ENCODE peak calls at places on chromosomes 2 and 18, in seven cellular contexts. One of them, this sample, is unnamed.

GRCh38 chr2:143878131-143878530 is 641.8 kb downstream of the ZEB2 start:
- DNase-seq in HAP-1: no peak
- DNase-seq in Daoy: no peak
- DNase-seq in hippocampal formation: no peak
- DNase-seq in activated naive CD8-positive, alpha-beta T cell treated with anti-CD3 and anti-CD28 coated beads, Interleukin-2, amount 50 U/mL, for 24 hours: no peak
- DNase-seq in activated T-cell treated with anti-CD3 and anti-CD28 coated beads for 24 hours: no peak
- DNase-seq in Ammon's horn: no peak
- DNase-seq in this sample: no peak

GRCh38 chr2:237450583-237450982 is 36.5 kb upstream of the MLPH start:
- DNase-seq in hippocampal formation: no peak
- DNase-seq in activated T-cell treated with anti-CD3 and anti-CD28 coated beads for 24 hours: no peak
- DNase-seq in activated naive CD8-positive, alpha-beta T cell treated with anti-CD3 and anti-CD28 coated beads, Interleukin-2, amount 50 U/mL, for 24 hours: no peak
- DNase-seq in Daoy: no peak
- DNase-seq in Ammon's horn: no peak
- DNase-seq in HAP-1: no peak
- DNase-seq in this sample: no peak

GRCh38 chr18:21489919-21490495 is 110.5 kb downstream of the ESCO1 start:
- DNase-seq in activated T-cell treated with anti-CD3 and anti-CD28 coated beads for 24 hours: no peak
- DNase-seq in Daoy: no peak
- DNase-seq in activated naive CD8-positive, alpha-beta T cell treated with anti-CD3 and anti-CD28 coated beads, Interleukin-2, amount 50 U/mL, for 24 hours: no peak
- DNase-seq in hippocampal formation: no peak
- DNase-seq in Ammon's horn: no peak
- DNase-seq in HAP-1: no peak
- DNase-seq in this sample: no peak

GRCh38 chr2:238202326-238203103 is 980 bp downstream of the ILKAP start:
- DNase-seq in activated naive CD8-positive, alpha-beta T cell treated with anti-CD3 and anti-CD28 coated beads, Interleukin-2, amount 50 U/mL, for 24 hours: peak
- DNase-seq in Daoy: no peak
- DNase-seq in hippocampal formation: no peak
- DNase-seq in activated T-cell treated with anti-CD3 and anti-CD28 coated beads for 24 hours: no peak
- DNase-seq in HAP-1: no peak
- DNase-seq in Ammon's horn: no peak
- DNase-seq in this sample: peak

GRCh38 chr18:28005164-28005563 is 171.8 kb downstream of the CDH2 start:
- DNase-seq in Ammon's horn: peak
- DNase-seq in activated T-cell treated with anti-CD3 and anti-CD28 coated beads for 24 hours: no peak
- DNase-seq in HAP-1: no peak
- DNase-seq in hippocampal formation: peak
- DNase-seq in activated naive CD8-positive, alpha-beta T cell treated with anti-CD3 and anti-CD28 coated beads, Interleukin-2, amount 50 U/mL, for 24 hours: no peak
- DNase-seq in Daoy: no peak
- DNase-seq in this sample: no peak

GRCh38 chr2:122988395-122989221 is 1036.5 kb upstream of the CNTNAP5 start:
- DNase-seq in activated naive CD8-positive, alpha-beta T cell treated with anti-CD3 and anti-CD28 coated beads, Interleukin-2, amount 50 U/mL, for 24 hours: no peak
- DNase-seq in HAP-1: peak
- DNase-seq in activated T-cell treated with anti-CD3 and anti-CD28 coated beads for 24 hours: no peak
- DNase-seq in Ammon's horn: no peak
- DNase-seq in hippocampal formation: no peak
- DNase-seq in Daoy: no peak
- DNase-seq in this sample: no peak

GRCh38 chr2:150076281-150076680 is 411.2 kb downstream of the RND3 start:
- DNase-seq in HAP-1: no peak
- DNase-seq in activated T-cell treated with anti-CD3 and anti-CD28 coated beads for 24 hours: no peak
- DNase-seq in hippocampal formation: no peak
- DNase-seq in Daoy: peak
- DNase-seq in Ammon's horn: no peak
- DNase-seq in activated naive CD8-positive, alpha-beta T cell treated with anti-CD3 and anti-CD28 coated beads, Interleukin-2, amount 50 U/mL, for 24 hours: no peak
- DNase-seq in this sample: peak

GRCh38 chr18:78128004-78128403 is 851.6 kb upstream of the SALL3 start:
- DNase-seq in hippocampal formation: no peak
- DNase-seq in Ammon's horn: no peak
- DNase-seq in Daoy: no peak
- DNase-seq in HAP-1: no peak
- DNase-seq in activated T-cell treated with anti-CD3 and anti-CD28 coated beads for 24 hours: no peak
- DNase-seq in activated naive CD8-positive, alpha-beta T cell treated with anti-CD3 and anti-CD28 coated beads, Interleukin-2, amount 50 U/mL, for 24 hours: no peak
- DNase-seq in this sample: no peak

GRCh38 chr2:206802654-206803514 is 37.5 kb downstream of the FASTKD2 start:
- DNase-seq in activated T-cell treated with anti-CD3 and anti-CD28 coated beads for 24 hours: no peak
- DNase-seq in Daoy: no peak
- DNase-seq in HAP-1: no peak
- DNase-seq in activated naive CD8-positive, alpha-beta T cell treated with anti-CD3 and anti-CD28 coated beads, Interleukin-2, amount 50 U/mL, for 24 hours: no peak
- DNase-seq in Ammon's horn: no peak
- DNase-seq in hippocampal formation: no peak
- DNase-seq in this sample: no peak

GRCh38 chr18:7459851-7460774 is 107.0 kb upstream of the PTPRM start:
- DNase-seq in Ammon's horn: peak
- DNase-seq in HAP-1: no peak
- DNase-seq in activated naive CD8-positive, alpha-beta T cell treated with anti-CD3 and anti-CD28 coated beads, Interleukin-2, amount 50 U/mL, for 24 hours: no peak
- DNase-seq in hippocampal formation: peak
- DNase-seq in activated T-cell treated with anti-CD3 and anti-CD28 coated beads for 24 hours: no peak
- DNase-seq in Daoy: no peak
- DNase-seq in this sample: no peak

GRCh38 chr18:34929336-34929780 is 111.9 kb upstream of the MAPRE2 start:
- DNase-seq in Ammon's horn: no peak
- DNase-seq in activated naive CD8-positive, alpha-beta T cell treated with anti-CD3 and anti-CD28 coated beads, Interleukin-2, amount 50 U/mL, for 24 hours: no peak
- DNase-seq in HAP-1: no peak
- DNase-seq in activated T-cell treated with anti-CD3 and anti-CD28 coated beads for 24 hours: no peak
- DNase-seq in Daoy: peak
- DNase-seq in hippocampal formation: no peak
- DNase-seq in this sample: peak

GRCh38 chr2:47031909-47032668 is 116.5 kb upstream of the MCFD2 start:
- DNase-seq in hippocampal formation: no peak
- DNase-seq in Daoy: no peak
- DNase-seq in HAP-1: no peak
- DNase-seq in activated naive CD8-positive, alpha-beta T cell treated with anti-CD3 and anti-CD28 coated beads, Interleukin-2, amount 50 U/mL, for 24 hours: no peak
- DNase-seq in Ammon's horn: no peak
- DNase-seq in activated T-cell treated with anti-CD3 and anti-CD28 coated beads for 24 hours: no peak
- DNase-seq in this sample: peak

GRCh38 chr2:174158003-174158402 is 90.3 kb downstream of the OLA1 start:
- DNase-seq in HAP-1: peak
- DNase-seq in Ammon's horn: peak
- DNase-seq in activated naive CD8-positive, alpha-beta T cell treated with anti-CD3 and anti-CD28 coated beads, Interleukin-2, amount 50 U/mL, for 24 hours: peak
- DNase-seq in activated T-cell treated with anti-CD3 and anti-CD28 coated beads for 24 hours: no peak
- DNase-seq in Daoy: peak
- DNase-seq in hippocampal formation: peak
- DNase-seq in this sample: peak

GRCh38 chr18:34773961-34774754 is 64.1 kb downstream of the DTNA start:
- DNase-seq in Daoy: peak
- DNase-seq in Ammon's horn: peak
- DNase-seq in HAP-1: no peak
- DNase-seq in activated T-cell treated with anti-CD3 and anti-CD28 coated beads for 24 hours: no peak
- DNase-seq in activated naive CD8-positive, alpha-beta T cell treated with anti-CD3 and anti-CD28 coated beads, Interleukin-2, amount 50 U/mL, for 24 hours: no peak
- DNase-seq in hippocampal formation: peak
- DNase-seq in this sample: peak

GRCh38 chr2:237935740-237936452 is 30.9 kb upstream of the UBE2F start:
- DNase-seq in hippocampal formation: no peak
- DNase-seq in HAP-1: no peak
- DNase-seq in activated naive CD8-positive, alpha-beta T cell treated with anti-CD3 and anti-CD28 coated beads, Interleukin-2, amount 50 U/mL, for 24 hours: no peak
- DNase-seq in Daoy: no peak
- DNase-seq in activated T-cell treated with anti-CD3 and anti-CD28 coated beads for 24 hours: no peak
- DNase-seq in Ammon's horn: no peak
- DNase-seq in this sample: no peak

GRCh38 chr18:41486581-41486980 is 468.5 kb upstream of the PIK3C3 start:
- DNase-seq in Daoy: no peak
- DNase-seq in activated naive CD8-positive, alpha-beta T cell treated with anti-CD3 and anti-CD28 coated beads, Interleukin-2, amount 50 U/mL, for 24 hours: no peak
- DNase-seq in hippocampal formation: no peak
- DNase-seq in Ammon's horn: no peak
- DNase-seq in activated T-cell treated with anti-CD3 and anti-CD28 coated beads for 24 hours: no peak
- DNase-seq in HAP-1: no peak
- DNase-seq in this sample: no peak

GRCh38 chr2:127137225-127137624 is 30.3 kb upstream of the BIN1 start:
- DNase-seq in Ammon's horn: no peak
- DNase-seq in Daoy: no peak
- DNase-seq in activated T-cell treated with anti-CD3 and anti-CD28 coated beads for 24 hours: no peak
- DNase-seq in HAP-1: no peak
- DNase-seq in activated naive CD8-positive, alpha-beta T cell treated with anti-CD3 and anti-CD28 coated beads, Interleukin-2, amount 50 U/mL, for 24 hours: no peak
- DNase-seq in hippocampal formation: no peak
- DNase-seq in this sample: no peak

GRCh38 chr18:9705183-9705864 is 2.8 kb upstream of the RAB31 start:
- DNase-seq in activated T-cell treated with anti-CD3 and anti-CD28 coated beads for 24 hours: no peak
- DNase-seq in HAP-1: no peak
- DNase-seq in Daoy: peak
- DNase-seq in Ammon's horn: no peak
- DNase-seq in hippocampal formation: no peak
- DNase-seq in activated naive CD8-positive, alpha-beta T cell treated with anti-CD3 and anti-CD28 coated beads, Interleukin-2, amount 50 U/mL, for 24 hours: no peak
- DNase-seq in this sample: peak

GRCh38 chr2:142965464-142965863 is 88.0 kb downstream of the KYNU start:
- DNase-seq in activated naive CD8-positive, alpha-beta T cell treated with anti-CD3 and anti-CD28 coated beads, Interleukin-2, amount 50 U/mL, for 24 hours: no peak
- DNase-seq in Ammon's horn: no peak
- DNase-seq in HAP-1: no peak
- DNase-seq in Daoy: no peak
- DNase-seq in hippocampal formation: no peak
- DNase-seq in activated T-cell treated with anti-CD3 and anti-CD28 coated beads for 24 hours: no peak
- DNase-seq in this sample: peak

GRCh38 chr2:21543630-21544029 is 419.9 kb downstream of the TDRD15 start:
- DNase-seq in activated naive CD8-positive, alpha-beta T cell treated with anti-CD3 and anti-CD28 coated beads, Interleukin-2, amount 50 U/mL, for 24 hours: no peak
- DNase-seq in activated T-cell treated with anti-CD3 and anti-CD28 coated beads for 24 hours: no peak
- DNase-seq in HAP-1: no peak
- DNase-seq in hippocampal formation: no peak
- DNase-seq in Daoy: no peak
- DNase-seq in Ammon's horn: no peak
- DNase-seq in this sample: no peak

GRCh38 chr2:172442072-172442895 is 14.9 kb downstream of the ITGA6 start:
- DNase-seq in hippocampal formation: no peak
- DNase-seq in Daoy: peak
- DNase-seq in activated T-cell treated with anti-CD3 and anti-CD28 coated beads for 24 hours: peak
- DNase-seq in Ammon's horn: no peak
- DNase-seq in activated naive CD8-positive, alpha-beta T cell treated with anti-CD3 and anti-CD28 coated beads, Interleukin-2, amount 50 U/mL, for 24 hours: peak
- DNase-seq in HAP-1: peak
- DNase-seq in this sample: peak

GRCh38 chr2:108548221-108549003 is 14.1 kb downstream of the LIMS1 start:
- DNase-seq in Daoy: peak
- DNase-seq in activated T-cell treated with anti-CD3 and anti-CD28 coated beads for 24 hours: no peak
- DNase-seq in Ammon's horn: no peak
- DNase-seq in hippocampal formation: no peak
- DNase-seq in HAP-1: no peak
- DNase-seq in activated naive CD8-positive, alpha-beta T cell treated with anti-CD3 and anti-CD28 coated beads, Interleukin-2, amount 50 U/mL, for 24 hours: no peak
- DNase-seq in this sample: peak

GRCh38 chr2:65638438-65638837 is 206.0 kb upstream of the SPRED2 start:
- DNase-seq in Daoy: no peak
- DNase-seq in Ammon's horn: no peak
- DNase-seq in HAP-1: peak
- DNase-seq in activated T-cell treated with anti-CD3 and anti-CD28 coated beads for 24 hours: no peak
- DNase-seq in hippocampal formation: no peak
- DNase-seq in activated naive CD8-positive, alpha-beta T cell treated with anti-CD3 and anti-CD28 coated beads, Interleukin-2, amount 50 U/mL, for 24 hours: no peak
- DNase-seq in this sample: no peak

GRCh38 chr2:210539035-210539434 is 17.4 kb upstream of the CPS1 start:
- DNase-seq in activated T-cell treated with anti-CD3 and anti-CD28 coated beads for 24 hours: no peak
- DNase-seq in HAP-1: no peak
- DNase-seq in hippocampal formation: no peak
- DNase-seq in Ammon's horn: no peak
- DNase-seq in Daoy: no peak
- DNase-seq in activated naive CD8-positive, alpha-beta T cell treated with anti-CD3 and anti-CD28 coated beads, Interleukin-2, amount 50 U/mL, for 24 hours: no peak
- DNase-seq in this sample: no peak

GRCh38 chr2:48888096-48888495 is 132.6 kb upstream of the LHCGR start:
- DNase-seq in HAP-1: peak
- DNase-seq in activated T-cell treated with anti-CD3 and anti-CD28 coated beads for 24 hours: no peak
- DNase-seq in Daoy: no peak
- DNase-seq in Ammon's horn: no peak
- DNase-seq in activated naive CD8-positive, alpha-beta T cell treated with anti-CD3 and anti-CD28 coated beads, Interleukin-2, amount 50 U/mL, for 24 hours: no peak
- DNase-seq in hippocampal formation: no peak
- DNase-seq in this sample: no peak

GRCh38 chr2:54924121-54924520 is 126.1 kb downstream of the RTN4 start:
- DNase-seq in Daoy: no peak
- DNase-seq in Ammon's horn: no peak
- DNase-seq in activated T-cell treated with anti-CD3 and anti-CD28 coated beads for 24 hours: no peak
- DNase-seq in HAP-1: no peak
- DNase-seq in hippocampal formation: no peak
- DNase-seq in activated naive CD8-positive, alpha-beta T cell treated with anti-CD3 and anti-CD28 coated beads, Interleukin-2, amount 50 U/mL, for 24 hours: no peak
- DNase-seq in this sample: no peak

GRCh38 chr2:211724933-211725332 is 813.7 kb downstream of the ERBB4 start:
- DNase-seq in HAP-1: no peak
- DNase-seq in activated T-cell treated with anti-CD3 and anti-CD28 coated beads for 24 hours: no peak
- DNase-seq in Daoy: no peak
- DNase-seq in Ammon's horn: peak
- DNase-seq in hippocampal formation: no peak
- DNase-seq in activated naive CD8-positive, alpha-beta T cell treated with anti-CD3 and anti-CD28 coated beads, Interleukin-2, amount 50 U/mL, for 24 hours: no peak
- DNase-seq in this sample: no peak

GRCh38 chr2:100262043-100262442 is 60.3 kb downstream of the LONRF2 start:
- DNase-seq in Daoy: no peak
- DNase-seq in hippocampal formation: no peak
- DNase-seq in HAP-1: no peak
- DNase-seq in activated naive CD8-positive, alpha-beta T cell treated with anti-CD3 and anti-CD28 coated beads, Interleukin-2, amount 50 U/mL, for 24 hours: no peak
- DNase-seq in Ammon's horn: peak
- DNase-seq in activated T-cell treated with anti-CD3 and anti-CD28 coated beads for 24 hours: no peak
- DNase-seq in this sample: no peak

GRCh38 chr2:160613466-160614153 is 120.0 kb upstream of the RBMS1 start:
- DNase-seq in activated T-cell treated with anti-CD3 and anti-CD28 coated beads for 24 hours: no peak
- DNase-seq in Ammon's horn: no peak
- DNase-seq in hippocampal formation: no peak
- DNase-seq in Daoy: peak
- DNase-seq in activated naive CD8-positive, alpha-beta T cell treated with anti-CD3 and anti-CD28 coated beads, Interleukin-2, amount 50 U/mL, for 24 hours: no peak
- DNase-seq in HAP-1: no peak
- DNase-seq in this sample: peak

GRCh38 chr2:23601301-23601965 is 216.5 kb downstream of the KLHL29 start:
- DNase-seq in activated T-cell treated with anti-CD3 and anti-CD28 coated beads for 24 hours: no peak
- DNase-seq in Daoy: peak
- DNase-seq in hippocampal formation: no peak
- DNase-seq in activated naive CD8-positive, alpha-beta T cell treated with anti-CD3 and anti-CD28 coated beads, Interleukin-2, amount 50 U/mL, for 24 hours: no peak
- DNase-seq in HAP-1: no peak
- DNase-seq in Ammon's horn: no peak
- DNase-seq in this sample: peak

GRCh38 chr2:215532844-215533243 is 97.0 kb upstream of the FN1 start:
- DNase-seq in hippocampal formation: no peak
- DNase-seq in Ammon's horn: no peak
- DNase-seq in HAP-1: no peak
- DNase-seq in activated T-cell treated with anti-CD3 and anti-CD28 coated beads for 24 hours: no peak
- DNase-seq in activated naive CD8-positive, alpha-beta T cell treated with anti-CD3 and anti-CD28 coated beads, Interleukin-2, amount 50 U/mL, for 24 hours: no peak
- DNase-seq in Daoy: no peak
- DNase-seq in this sample: no peak

GRCh38 chr2:73218298-73218697 is 4.3 kb downstream of the SMYD5 start:
- DNase-seq in Ammon's horn: no peak
- DNase-seq in Daoy: peak
- DNase-seq in hippocampal formation: no peak
- DNase-seq in activated naive CD8-positive, alpha-beta T cell treated with anti-CD3 and anti-CD28 coated beads, Interleukin-2, amount 50 U/mL, for 24 hours: no peak
- DNase-seq in HAP-1: no peak
- DNase-seq in activated T-cell treated with anti-CD3 and anti-CD28 coated beads for 24 hours: no peak
- DNase-seq in this sample: peak

GRCh38 chr2:213149332-213149875 is 2.0 kb downstream of the IKZF2 start:
- DNase-seq in hippocampal formation: no peak
- DNase-seq in Ammon's horn: no peak
- DNase-seq in activated naive CD8-positive, alpha-beta T cell treated with anti-CD3 and anti-CD28 coated beads, Interleukin-2, amount 50 U/mL, for 24 hours: no peak
- DNase-seq in activated T-cell treated with anti-CD3 and anti-CD28 coated beads for 24 hours: no peak
- DNase-seq in Daoy: no peak
- DNase-seq in HAP-1: no peak
- DNase-seq in this sample: peak

GRCh38 chr2:101114815-101115214 is 36.4 kb downstream of the TBC1D8 start:
- DNase-seq in hippocampal formation: no peak
- DNase-seq in Daoy: no peak
- DNase-seq in activated naive CD8-positive, alpha-beta T cell treated with anti-CD3 and anti-CD28 coated beads, Interleukin-2, amount 50 U/mL, for 24 hours: no peak
- DNase-seq in Ammon's horn: peak
- DNase-seq in HAP-1: no peak
- DNase-seq in activated T-cell treated with anti-CD3 and anti-CD28 coated beads for 24 hours: no peak
- DNase-seq in this sample: no peak

GRCh38 chr2:109429711-109430265 is 184.0 kb downstream of the SEPTIN10 start:
- DNase-seq in activated T-cell treated with anti-CD3 and anti-CD28 coated beads for 24 hours: no peak
- DNase-seq in Ammon's horn: no peak
- DNase-seq in hippocampal formation: no peak
- DNase-seq in activated naive CD8-positive, alpha-beta T cell treated with anti-CD3 and anti-CD28 coated beads, Interleukin-2, amount 50 U/mL, for 24 hours: no peak
- DNase-seq in Daoy: no peak
- DNase-seq in HAP-1: no peak
- DNase-seq in this sample: no peak

GRCh38 chr2:111165084-111165483 is 44.4 kb downstream of the BCL2L11 start:
- DNase-seq in activated naive CD8-positive, alpha-beta T cell treated with anti-CD3 and anti-CD28 coated beads, Interleukin-2, amount 50 U/mL, for 24 hours: no peak
- DNase-seq in hippocampal formation: no peak
- DNase-seq in HAP-1: no peak
- DNase-seq in Ammon's horn: no peak
- DNase-seq in Daoy: no peak
- DNase-seq in activated T-cell treated with anti-CD3 and anti-CD28 coated beads for 24 hours: no peak
- DNase-seq in this sample: no peak

GRCh38 chr2:100964706-100965269 is 37.3 kb upstream of the RPL31 start:
- DNase-seq in HAP-1: no peak
- DNase-seq in activated T-cell treated with anti-CD3 and anti-CD28 coated beads for 24 hours: no peak
- DNase-seq in hippocampal formation: no peak
- DNase-seq in activated naive CD8-positive, alpha-beta T cell treated with anti-CD3 and anti-CD28 coated beads, Interleukin-2, amount 50 U/mL, for 24 hours: no peak
- DNase-seq in Ammon's horn: no peak
- DNase-seq in Daoy: no peak
- DNase-seq in this sample: no peak

GRCh38 chr2:133477614-133477990 is 90.7 kb downstream of the NCKAP5 start:
- DNase-seq in activated T-cell treated with anti-CD3 and anti-CD28 coated beads for 24 hours: no peak
- DNase-seq in hippocampal formation: no peak
- DNase-seq in activated naive CD8-positive, alpha-beta T cell treated with anti-CD3 and anti-CD28 coated beads, Interleukin-2, amount 50 U/mL, for 24 hours: no peak
- DNase-seq in Ammon's horn: no peak
- DNase-seq in Daoy: peak
- DNase-seq in HAP-1: no peak
- DNase-seq in this sample: peak